ENCODE peak calls at places on chromosome 16, in six cellular contexts. B is activated CD8-positive, alpha-beta T cell treated with anti-CD3 and anti-CD28 coated beads, Interleukin-2, amount 10 ng/mL, durations not matched to agents 7 days and 5 days; D is D341Med; K is kidney tubule cell; L is T-helper 9 cell; X is stimulated activated CD8-positive, alpha-beta memory T cell treated with anti-CD3 and anti-CD28 coated beads, Interleukin-2, amount 100 ng/mL, for 1 hour. U is an unnamed sample.
A peak's percentile ranks its signal among the peaks of the same experiment; 100 is the strongest.

GRCh38 chr16:73616186-73616585 is 568.3 kb upstream of the ZFHX3 start:
- DNase-seq in K (no peak), B (no peak), L (no peak), D (no peak), X (no peak), U (no peak)

GRCh38 chr16:9778879-9779278 is 403.3 kb downstream of the GRIN2A start:
- DNase-seq in X (no peak), K (no peak), D (no peak), L (no peak), B (no peak), U (no peak)

GRCh38 chr16:49466881-49467280 is 93.3 kb downstream of the C16orf78 start:
- DNase-seq in B (no peak), L (no peak), D (no peak), K (no peak), X (no peak), U (no peak)

GRCh38 chr16:84741351-84741791 is 41.6 kb downstream of the USP10 start:
- DNase-seq in X (no peak), D (no peak), K (peak; percentile 76), B (no peak), L (no peak), U (no peak)

GRCh38 chr16:14958970-14959369 is 15.9 kb upstream of the PDXDC1 start:
- DNase-seq in D (no peak), X (no peak), B (no peak), K (no peak), L (no peak), U (no peak)

GRCh38 chr16:89574681-89575246 is 794 bp upstream of the CPNE7 start:
- DNase-seq in B (peak; percentile 60), X (no peak), D (no peak), K (peak; percentile 68), L (peak; percentile 39), U (no peak)

GRCh38 chr16:65106792-65107191 is 15.1 kb downstream of the CDH11 start:
- DNase-seq in D (no peak), L (no peak), B (no peak), K (no peak), X (no peak), U (no peak)

GRCh38 chr16:83939266-83939856 is 13.7 kb upstream of the OSGIN1 start:
- DNase-seq in D (no peak), L (no peak), B (no peak), K (no peak), X (no peak), U (no peak)

GRCh38 chr16:10584956-10585561 is 4.7 kb upstream of the EMP2 start:
- DNase-seq in K (no peak), X (no peak), D (no peak), L (no peak), B (no peak), U (no peak)

GRCh38 chr16:1002399-1003161 is 21.0 kb downstream of the SOX8 start:
- DNase-seq in L (peak; percentile 43), X (peak; percentile 40), B (peak; percentile 49), D (no peak), K (peak; percentile 88), U (no peak)

GRCh38 chr16:85820604-85821372 is 21.3 kb downstream of the COX4I1 start:
- DNase-seq in D (no peak), B (no peak), L (no peak), X (no peak), K (no peak), U (no peak)

GRCh38 chr16:30997000-30997886 is 12.2 kb downstream of the HSD3B7 start:
- DNase-seq in B (peak; percentile 90), L (peak; percentile 84), X (peak; percentile 74), K (peak; percentile 84), D (no peak), U (no peak)

GRCh38 chr16:4213721-4214120 is 28.2 kb downstream of the SRL start:
- DNase-seq in D (no peak), B (no peak), L (no peak), X (no peak), K (peak; percentile 88), U (no peak)

GRCh38 chr16:75264531-75264998 is 13.1 kb upstream of the BCAR1 start:
- DNase-seq in K (peak; percentile 40), B (no peak), X (no peak), L (no peak), D (no peak), U (no peak)

GRCh38 chr16:674968-675883 is at the start of gene RHBDL1:
- DNase-seq in K (peak; percentile 55), L (no peak), B (no peak), D (no peak), X (no peak), U (no peak)

GRCh38 chr16:9919460-9919859 is 262.8 kb downstream of the GRIN2A start:
- DNase-seq in D (no peak), K (no peak), L (no peak), B (no peak), X (no peak), U (no peak)

U was measured in esophagus squamous epithelium.